ENCODE peak calls at places on chromosomes 6 and 20, in six cellular contexts. One of them, this sample, is unnamed.
A peak's percentile ranks its signal among the peaks of the same experiment; 100 is the strongest.

GRCh38 chr6:99064769-99065168 is 117.0 kb upstream of the FBXL4 start:
- DNase-seq in left ventricle myocardium inferior: no peak
- DNase-seq in astrocyte of the spinal cord: no peak
- DNase-seq in cardiac muscle cell: no peak
- DNase-seq in coronary artery: no peak
- DNase-seq in fibroblast of lung: no peak
- DNase-seq in this sample: no peak

GRCh38 chr20:51509208-51509607 is 33.3 kb downstream of the NFATC2 start:
- DNase-seq in coronary artery: no peak
- DNase-seq in fibroblast of lung: no peak
- DNase-seq in astrocyte of the spinal cord: no peak
- DNase-seq in cardiac muscle cell: no peak
- DNase-seq in left ventricle myocardium inferior: no peak
- DNase-seq in this sample: no peak

GRCh38 chr6:140059947-140060346 is 685.5 kb upstream of the CITED2 start:
- DNase-seq in coronary artery: no peak
- DNase-seq in left ventricle myocardium inferior: no peak
- DNase-seq in cardiac muscle cell: no peak
- DNase-seq in fibroblast of lung: no peak
- DNase-seq in astrocyte of the spinal cord: no peak
- DNase-seq in this sample: no peak

GRCh38 chr6:149166324-149166723 is 151.2 kb upstream of the TAB2 start:
- DNase-seq in fibroblast of lung: no peak
- DNase-seq in astrocyte of the spinal cord: no peak
- DNase-seq in cardiac muscle cell: peak; percentile 31
- DNase-seq in left ventricle myocardium inferior: no peak
- DNase-seq in coronary artery: no peak
- DNase-seq in this sample: no peak

GRCh38 chr6:41199427-41200246 is 1.3 kb downstream of the TREML2 start:
- DNase-seq in fibroblast of lung: no peak
- DNase-seq in coronary artery: no peak
- DNase-seq in left ventricle myocardium inferior: no peak
- DNase-seq in astrocyte of the spinal cord: no peak
- DNase-seq in cardiac muscle cell: no peak
- DNase-seq in this sample: no peak

GRCh38 chr6:43378631-43379030 is 9.2 kb upstream of the ZNF318 start:
- DNase-seq in astrocyte of the spinal cord: no peak
- DNase-seq in cardiac muscle cell: no peak
- DNase-seq in fibroblast of lung: no peak
- DNase-seq in coronary artery: no peak
- DNase-seq in left ventricle myocardium inferior: no peak
- DNase-seq in this sample: no peak

GRCh38 chr6:163825033-163825432 is 410.5 kb downstream of the QKI start:
- DNase-seq in left ventricle myocardium inferior: no peak
- DNase-seq in astrocyte of the spinal cord: peak; percentile 80
- DNase-seq in cardiac muscle cell: peak; percentile 9
- DNase-seq in coronary artery: no peak
- DNase-seq in fibroblast of lung: peak; percentile 67
- DNase-seq in this sample: no peak

GRCh38 chr6:7270320-7271204 is 42.4 kb downstream of the SSR1 start:
- DNase-seq in fibroblast of lung: no peak
- DNase-seq in cardiac muscle cell: no peak
- DNase-seq in left ventricle myocardium inferior: no peak
- DNase-seq in coronary artery: no peak
- DNase-seq in astrocyte of the spinal cord: no peak
- DNase-seq in this sample: no peak

GRCh38 chr6:28413681-28414080 is 14.1 kb upstream of the ZSCAN12 start:
- DNase-seq in coronary artery: no peak
- DNase-seq in fibroblast of lung: no peak
- DNase-seq in astrocyte of the spinal cord: no peak
- DNase-seq in cardiac muscle cell: no peak
- DNase-seq in left ventricle myocardium inferior: no peak
- DNase-seq in this sample: no peak

GRCh38 chr20:46250772-46251171 is 57.5 kb downstream of the CDH22 start:
- DNase-seq in fibroblast of lung: no peak
- DNase-seq in left ventricle myocardium inferior: no peak
- DNase-seq in coronary artery: no peak
- DNase-seq in cardiac muscle cell: no peak
- DNase-seq in astrocyte of the spinal cord: no peak
- DNase-seq in this sample: no peak

DNA sequence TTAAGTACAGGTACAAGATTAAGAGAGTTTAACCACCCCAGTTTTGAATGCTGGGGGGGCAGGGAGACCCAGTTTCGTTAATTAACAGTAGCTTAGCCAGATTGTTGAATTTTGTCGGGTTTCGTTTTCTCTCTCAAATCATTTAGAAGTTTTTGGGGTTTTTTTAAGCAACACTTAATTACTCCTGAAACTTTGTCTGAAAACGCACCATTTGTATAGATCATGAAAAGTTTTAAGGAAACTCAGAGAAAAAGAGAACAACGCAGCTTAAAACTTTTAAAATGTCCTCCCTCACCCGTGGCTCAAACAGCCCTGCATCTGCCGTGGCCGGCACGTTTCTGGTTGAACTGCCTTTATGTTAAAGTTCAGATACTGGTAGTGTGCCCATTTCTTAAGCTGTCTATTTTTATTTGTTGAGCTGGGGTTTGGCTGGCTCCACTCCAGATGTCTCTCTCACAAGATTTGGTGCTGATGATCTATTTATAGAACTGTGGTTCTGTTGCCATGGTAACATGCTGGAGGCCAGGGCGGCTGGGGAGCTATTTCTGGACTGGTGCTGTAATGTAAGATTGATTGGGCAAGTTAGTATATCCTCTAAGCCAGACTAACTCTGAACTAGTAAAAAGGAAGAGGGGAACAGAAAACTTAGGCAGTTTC is 55.1 kb downstream of the GNAS start:
- DNase-seq in left ventricle myocardium inferior: peak; percentile 85
- DNase-seq in coronary artery: peak; percentile 95
- DNase-seq in fibroblast of lung: peak; percentile 100
- DNase-seq in astrocyte of the spinal cord: peak; percentile 98
- DNase-seq in cardiac muscle cell: peak; percentile 99
- DNase-seq in this sample: peak; percentile 72
- H3K4me3 ChIP-seq in left ventricle myocardium inferior: peak overlapping the region; percentile 53
- H3K4me3 ChIP-seq in coronary artery: peak overlapping the region; percentile 27
- H3K4me3 ChIP-seq in fibroblast of lung: peak overlapping the region; percentile 22
- H3K4me3 ChIP-seq in astrocyte of the spinal cord: no peak overlapping the region
- H3K4me3 ChIP-seq in cardiac muscle cell: peak overlapping the region; percentile 25
- H3K4me3 ChIP-seq in this sample: peak overlapping the region; percentile 44

DNA sequence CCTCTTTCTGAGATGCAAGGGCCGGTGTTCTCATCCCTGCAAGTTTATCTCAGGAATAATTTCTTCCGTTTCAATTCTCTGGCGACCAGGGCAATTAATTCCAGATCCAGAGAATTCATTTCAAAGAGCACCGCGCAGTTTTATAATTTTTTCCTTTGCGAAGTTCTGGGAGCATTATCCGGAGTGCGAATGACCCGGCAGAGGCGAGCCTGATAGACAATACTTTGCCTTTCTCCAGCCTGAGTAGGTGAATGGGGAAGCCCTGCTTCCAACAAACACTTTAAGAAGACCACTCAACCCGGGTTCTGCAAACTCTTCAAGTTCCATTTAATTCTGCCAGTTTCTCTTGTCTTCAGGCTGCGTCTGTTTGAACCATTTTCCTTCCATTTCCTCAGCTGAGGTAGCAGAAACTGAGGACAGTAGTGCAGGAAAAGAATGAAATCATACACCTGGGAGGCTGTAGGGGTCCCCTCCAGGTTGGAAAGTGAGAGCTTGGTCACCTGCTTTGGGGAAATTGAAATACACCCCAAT is 974 bp downstream of the VGLL2 start:
- DNase-seq in fibroblast of lung: no peak
- DNase-seq in astrocyte of the spinal cord: no peak
- DNase-seq in coronary artery: no peak
- DNase-seq in cardiac muscle cell: no peak
- DNase-seq in left ventricle myocardium inferior: no peak
- DNase-seq in this sample: no peak
- H3K4me3 ChIP-seq in fibroblast of lung: no peak overlapping the region
- H3K4me3 ChIP-seq in astrocyte of the spinal cord: no peak overlapping the region
- H3K4me3 ChIP-seq in coronary artery: peak overlapping the region; percentile 74
- H3K4me3 ChIP-seq in cardiac muscle cell: peak overlapping the region; percentile 45
- H3K4me3 ChIP-seq in left ventricle myocardium inferior: peak overlapping the region; percentile 63
- H3K4me3 ChIP-seq in this sample: peak overlapping the region; percentile 41

DNA sequence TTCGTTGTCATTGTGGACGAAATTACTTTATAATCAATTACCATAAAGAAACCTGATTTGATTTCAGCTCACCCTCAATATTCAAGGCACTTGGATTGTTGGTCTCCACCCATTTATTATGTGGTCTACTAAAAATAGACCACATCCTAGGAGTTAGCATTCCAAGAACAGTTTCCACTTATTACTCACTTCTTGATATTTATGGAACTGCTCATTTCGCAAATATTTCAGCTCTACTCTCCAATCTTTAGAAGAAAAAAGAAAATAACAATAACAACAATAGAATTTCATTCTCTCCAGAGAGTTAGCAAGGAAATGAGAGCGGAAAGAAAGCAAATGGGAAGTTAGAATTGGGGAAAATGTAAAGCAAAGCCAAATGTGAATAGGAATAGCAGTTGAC is 26.2 kb upstream of the HDAC2 start:
- DNase-seq in cardiac muscle cell: peak; percentile 79
- DNase-seq in coronary artery: no peak
- DNase-seq in astrocyte of the spinal cord: peak; percentile 90
- DNase-seq in left ventricle myocardium inferior: no peak
- DNase-seq in fibroblast of lung: peak; percentile 84
- DNase-seq in this sample: no peak
- H3K4me3 ChIP-seq in cardiac muscle cell: no peak overlapping the region
- H3K4me3 ChIP-seq in coronary artery: no peak overlapping the region
- H3K4me3 ChIP-seq in astrocyte of the spinal cord: no peak overlapping the region
- H3K4me3 ChIP-seq in left ventricle myocardium inferior: no peak overlapping the region
- H3K4me3 ChIP-seq in fibroblast of lung: no peak overlapping the region
- H3K4me3 ChIP-seq in this sample: no peak overlapping the region

GRCh38 chr6:2781685-2782355 is 16.6 kb downstream of the WRNIP1 start:
- DNase-seq in astrocyte of the spinal cord: no peak
- DNase-seq in left ventricle myocardium inferior: no peak
- DNase-seq in cardiac muscle cell: no peak
- DNase-seq in coronary artery: no peak
- DNase-seq in fibroblast of lung: no peak
- DNase-seq in this sample: no peak
- H3K4me3 ChIP-seq in astrocyte of the spinal cord: no peak overlapping the region
- H3K4me3 ChIP-seq in left ventricle myocardium inferior: no peak overlapping the region
- H3K4me3 ChIP-seq in cardiac muscle cell: no peak overlapping the region
- H3K4me3 ChIP-seq in coronary artery: no peak overlapping the region
- H3K4me3 ChIP-seq in fibroblast of lung: no peak overlapping the region
- H3K4me3 ChIP-seq in this sample: no peak overlapping the region

DNA sequence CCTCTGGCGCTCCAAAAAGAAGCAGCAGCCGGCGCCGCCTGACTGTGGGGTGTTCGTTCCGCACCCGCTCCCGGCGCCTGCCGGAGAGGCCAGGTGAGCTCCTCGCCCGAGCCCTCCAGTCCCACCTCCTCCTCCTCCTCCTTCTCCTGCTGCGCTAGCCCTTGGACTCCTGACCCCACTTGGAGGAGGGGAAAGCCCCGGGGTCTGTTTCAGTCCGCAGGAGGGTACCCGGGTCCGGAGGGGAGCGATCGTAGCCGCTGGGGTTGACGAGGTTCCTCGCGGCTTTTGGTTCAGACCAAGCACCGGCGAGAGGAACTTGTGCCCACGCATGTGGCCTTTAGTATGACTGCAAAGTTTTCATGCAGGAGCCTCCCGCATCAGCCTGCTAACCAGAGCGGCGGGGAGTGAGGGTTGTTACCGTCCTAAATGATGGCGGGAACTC is 493 bp downstream of the CRYBG1 start:
- DNase-seq in cardiac muscle cell: no peak
- DNase-seq in coronary artery: no peak
- DNase-seq in left ventricle myocardium inferior: no peak
- DNase-seq in astrocyte of the spinal cord: no peak
- DNase-seq in fibroblast of lung: no peak
- DNase-seq in this sample: no peak
- H3K4me3 ChIP-seq in cardiac muscle cell: peak overlapping the region; percentile 24
- H3K4me3 ChIP-seq in coronary artery: peak overlapping the region; percentile 71
- H3K4me3 ChIP-seq in left ventricle myocardium inferior: peak overlapping the region; percentile 60
- H3K4me3 ChIP-seq in astrocyte of the spinal cord: peak overlapping the region; percentile 37
- H3K4me3 ChIP-seq in fibroblast of lung: peak overlapping the region; percentile 38
- H3K4me3 ChIP-seq in this sample: peak overlapping the region; percentile 3

GRCh38 chr6:161961046-161961445 is 687.2 kb upstream of the AGPAT4 start:
- DNase-seq in fibroblast of lung: no peak
- DNase-seq in astrocyte of the spinal cord: no peak
- DNase-seq in cardiac muscle cell: no peak
- DNase-seq in coronary artery: no peak
- DNase-seq in left ventricle myocardium inferior: no peak
- DNase-seq in this sample: no peak

GRCh38 chr6:161959072-161959471 is 685.2 kb upstream of the AGPAT4 start:
- DNase-seq in cardiac muscle cell: no peak
- DNase-seq in coronary artery: no peak
- DNase-seq in left ventricle myocardium inferior: no peak
- DNase-seq in fibroblast of lung: no peak
- DNase-seq in astrocyte of the spinal cord: no peak
- DNase-seq in this sample: no peak

GRCh38 chr6:161961796-161962195 is 687.9 kb upstream of the AGPAT4 start:
- DNase-seq in astrocyte of the spinal cord: no peak
- DNase-seq in left ventricle myocardium inferior: no peak
- DNase-seq in cardiac muscle cell: no peak
- DNase-seq in coronary artery: no peak
- DNase-seq in fibroblast of lung: no peak
- DNase-seq in this sample: no peak

GRCh38 chr6:161963181-161963580 is 689.3 kb upstream of the AGPAT4 start:
- DNase-seq in astrocyte of the spinal cord: no peak
- DNase-seq in cardiac muscle cell: no peak
- DNase-seq in coronary artery: no peak
- DNase-seq in left ventricle myocardium inferior: no peak
- DNase-seq in fibroblast of lung: no peak
- DNase-seq in this sample: no peak

GRCh38 chr6:161963634-161964244 is 689.9 kb upstream of the AGPAT4 start:
- DNase-seq in fibroblast of lung: no peak
- DNase-seq in cardiac muscle cell: no peak
- DNase-seq in astrocyte of the spinal cord: no peak
- DNase-seq in left ventricle myocardium inferior: no peak
- DNase-seq in coronary artery: no peak
- DNase-seq in this sample: no peak
- H3K4me3 ChIP-seq in fibroblast of lung: no peak overlapping the region
- H3K4me3 ChIP-seq in cardiac muscle cell: no peak overlapping the region
- H3K4me3 ChIP-seq in astrocyte of the spinal cord: no peak overlapping the region
- H3K4me3 ChIP-seq in left ventricle myocardium inferior: no peak overlapping the region
- H3K4me3 ChIP-seq in coronary artery: no peak overlapping the region
- H3K4me3 ChIP-seq in this sample: no peak overlapping the region

DNA sequence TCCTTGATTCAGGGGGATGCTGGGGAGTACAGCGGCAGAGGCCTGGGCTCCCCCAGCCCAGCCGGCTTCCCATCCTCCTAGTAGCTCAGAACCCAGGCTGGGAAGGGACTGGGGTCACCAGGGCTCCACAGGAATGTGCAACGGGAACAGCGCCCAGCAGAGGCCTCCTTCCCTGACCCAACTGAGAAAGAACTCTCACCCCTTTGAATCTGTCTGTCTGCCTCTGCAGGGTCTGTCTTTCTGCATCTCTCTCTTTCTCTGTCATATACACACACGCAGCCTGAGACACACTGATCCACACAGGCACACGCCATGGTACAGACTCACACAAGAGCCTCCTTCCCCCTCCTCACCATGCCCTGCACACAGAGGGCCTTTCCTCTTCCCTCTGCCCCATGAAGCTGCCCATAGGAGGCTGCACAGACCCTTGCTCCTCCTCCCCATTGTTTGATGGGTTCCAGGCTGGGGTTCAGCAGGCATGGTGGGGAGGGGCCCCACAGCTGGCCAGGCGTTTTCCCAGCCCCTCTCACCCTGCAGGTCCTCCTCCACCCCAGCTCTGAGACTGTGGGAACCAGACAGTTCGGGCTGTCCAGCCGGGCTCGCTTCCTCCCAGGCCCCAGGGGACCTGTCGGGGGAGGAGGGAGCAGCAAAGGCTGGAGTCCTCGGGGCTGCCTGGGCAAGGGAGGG is 2.8 kb downstream of the FOXS1 start:
- DNase-seq in coronary artery: peak; percentile 85
- DNase-seq in left ventricle myocardium inferior: peak; percentile 77
- DNase-seq in fibroblast of lung: peak; percentile 71
- DNase-seq in cardiac muscle cell: peak; percentile 80
- DNase-seq in astrocyte of the spinal cord: peak; percentile 81
- DNase-seq in this sample: peak; percentile 76
- H3K4me3 ChIP-seq in coronary artery: peak overlapping the region; percentile 84
- H3K4me3 ChIP-seq in left ventricle myocardium inferior: peak overlapping the region; percentile 64
- H3K4me3 ChIP-seq in fibroblast of lung: no peak overlapping the region
- H3K4me3 ChIP-seq in cardiac muscle cell: no peak overlapping the region
- H3K4me3 ChIP-seq in astrocyte of the spinal cord: no peak overlapping the region
- H3K4me3 ChIP-seq in this sample: peak overlapping the region; percentile 45